ENCODE peak calls at places on chromosome 9, in five cellular contexts. X is IMR-90, J is cardiac muscle cell, E is lower lobe of right lung, C is breast epithelium. G is an unnamed sample.
A peak's percentile ranks its signal among the peaks of the same experiment; 100 is the strongest.

GRCh38 chr9:99807276-99807852 is 14.3 kb upstream of the NR4A3 start:
- DNase-seq in J (peak; percentile 70), C (peak; percentile 71), E (peak; percentile 66), X (peak; percentile 59), G (peak; percentile 25)

GRCh38 chr9:16794871-16795639 is 75.4 kb downstream of the BNC2 start:
- DNase-seq in E (no peak), X (peak; percentile 83), C (no peak), J (peak; percentile 88), G (peak; percentile 85)

GRCh38 chr9:33737811-33738606 is 57.4 kb upstream of the PRSS3 start:
- DNase-seq in J (peak; percentile 76), X (peak; percentile 62), C (no peak), E (no peak), G (peak; percentile 35)

GRCh38 chr9:76151267-76151666 is 243.0 kb downstream of the RFK start:
- DNase-seq in E (no peak), C (no peak), J (no peak), X (no peak), G (no peak)

GRCh38 chr9:2271426-2271825 is 256.3 kb downstream of the SMARCA2 start:
- DNase-seq in J (peak; percentile 63), X (no peak), E (no peak), C (no peak), G (peak; percentile 48)

GRCh38 chr9:99601506-99601905 is 220.2 kb upstream of the NR4A3 start:
- DNase-seq in E (no peak), C (no peak), J (peak; percentile 3), X (no peak), G (no peak)

GRCh38 chr9:2872941-2873323 is 29.0 kb upstream of the PUM3 start:
- DNase-seq in X (no peak), E (no peak), C (no peak), J (no peak), G (no peak)

GRCh38 chr9:85941617-85941930 is 628 bp downstream of the NAA35 start:
- DNase-seq in J (no peak), E (no peak), C (no peak), X (no peak), G (no peak)

GRCh38 chr9:115195889-115196288 is 77.9 kb upstream of the TNC start:
- DNase-seq in E (no peak), X (no peak), C (no peak), J (peak; percentile 50), G (no peak)

GRCh38 chr9:73031350-73031749 is 78.5 kb upstream of the ALDH1A1 start:
- DNase-seq in J (no peak), C (no peak), E (no peak), X (no peak), G (no peak)

GRCh38 chr9:6098431-6098830 is 83.0 kb upstream of the RANBP6 start:
- DNase-seq in E (no peak), J (peak; percentile 59), X (peak; percentile 56), C (no peak), G (no peak)

GRCh38 chr9:133592731-133593409 is 16.3 kb downstream of the FAM163B start:
- DNase-seq in J (peak; percentile 27), X (no peak), C (no peak), E (no peak), G (no peak)

GRCh38 chr9:109369285-109369684 is 48.4 kb upstream of the EPB41L4B start:
- DNase-seq in X (no peak), E (no peak), C (no peak), J (no peak), G (no peak)

DNA sequence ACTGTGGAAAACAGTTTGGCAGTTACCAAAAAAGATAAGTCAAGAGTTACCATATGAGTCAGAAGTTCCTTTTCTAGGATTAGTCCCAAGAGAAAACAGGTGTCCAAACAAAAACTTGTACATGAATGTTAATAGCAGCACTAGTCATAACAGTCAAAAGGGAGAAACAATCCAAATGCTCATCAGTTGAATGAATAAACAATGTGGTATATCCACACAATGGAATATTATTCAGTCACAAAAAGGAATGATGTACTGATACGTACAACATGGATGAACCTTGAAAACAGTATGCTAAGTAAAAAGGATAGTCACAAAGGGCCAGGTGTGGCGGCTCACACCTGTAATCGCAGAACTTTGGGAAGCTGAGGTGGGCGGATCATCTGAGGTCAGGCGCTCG is 7.9 kb downstream of the ZNF510 start:
- DNase-seq in X (no peak), C (no peak), E (no peak), J (no peak), G (no peak)
- H3K9me3 ChIP-seq in X (peaks cover 21% of the 10 kb centered on the region), C (peaks cover 76% of the 10 kb centered on the region), E (peaks cover 72% of the 10 kb centered on the region), J (no peaks in the 10 kb centered on the region), G (peaks cover 35% of the 10 kb centered on the region)

DNA sequence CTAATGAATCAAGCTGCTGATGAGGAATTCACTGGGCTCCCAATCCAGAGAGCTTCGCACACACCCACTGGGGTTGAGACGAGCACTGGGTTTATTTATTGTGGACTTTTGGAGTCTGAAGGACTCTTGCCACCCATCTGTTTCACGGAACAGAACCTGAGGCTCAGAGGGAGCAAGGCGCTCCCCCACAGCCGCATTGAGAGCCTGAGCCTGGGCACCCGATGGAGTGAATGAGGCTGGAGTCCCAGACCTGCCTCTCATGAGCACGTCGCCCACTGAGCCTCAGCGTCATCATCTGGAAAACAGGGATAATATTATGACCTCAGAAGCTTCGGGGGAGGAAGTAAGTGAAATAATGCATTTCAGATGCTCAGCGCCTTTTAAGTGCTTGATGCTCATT is 5.4 kb downstream of the NEK6 start:
- DNase-seq in X (no peak), E (no peak), J (no peak), C (no peak), G (no peak)
- H3K4me3 ChIP-seq in X (no peak overlapping the region), E (peak overlapping the region; percentile 11), J (no peak overlapping the region), C (no peak overlapping the region), G (no peak overlapping the region)

DNA sequence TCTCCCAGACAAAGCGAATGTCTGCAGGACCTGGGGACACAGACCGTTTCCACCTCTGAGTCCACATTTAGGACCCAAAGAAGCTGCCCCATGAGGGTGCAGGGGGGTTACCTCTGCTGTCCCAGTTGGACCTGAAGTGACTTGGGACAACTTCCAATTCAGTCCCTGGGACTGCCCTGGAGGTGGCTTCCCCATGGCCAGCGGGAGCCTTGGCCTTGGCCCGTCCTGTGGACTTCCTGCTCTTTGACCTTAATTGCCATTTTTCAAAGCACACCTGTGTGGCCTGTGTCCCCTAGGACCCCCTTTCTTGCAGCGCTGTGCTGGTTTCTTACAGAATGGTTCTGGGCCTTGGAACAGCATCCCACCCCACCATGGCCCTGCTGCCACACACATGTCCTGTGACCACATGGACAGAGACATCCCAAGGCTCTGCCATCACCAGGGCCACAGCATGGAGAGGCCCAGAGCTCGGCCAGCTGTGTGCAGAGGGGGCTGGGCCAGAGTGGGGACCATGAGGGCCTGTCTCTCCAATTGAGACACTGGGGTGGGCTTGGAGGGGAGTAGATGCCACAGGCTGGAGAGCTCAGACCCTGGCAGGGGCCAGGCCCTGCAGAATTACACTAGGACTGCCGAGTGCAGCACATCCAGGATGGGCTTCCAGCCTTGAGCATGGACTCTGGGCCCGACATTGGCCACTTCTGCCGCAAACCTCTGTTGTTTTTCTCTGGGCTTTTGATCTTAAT is 45.8 kb downstream of the SECISBP2 start:
- DNase-seq in X (no peak), C (peak; percentile 24), J (no peak), E (no peak), G (no peak)
- H3K27me3 ChIP-seq in X (no peaks in the 10 kb centered on the region), C (no peaks in the 10 kb centered on the region), J (no peaks in the 10 kb centered on the region), E (no peaks in the 10 kb centered on the region), G (no peaks in the 10 kb centered on the region)

GRCh38 chr9:91111226-91111625 is 250.5 kb downstream of the AUH start:
- DNase-seq in E (no peak), C (no peak), X (no peak), J (no peak), G (no peak)

GRCh38 chr9:91116226-91116625 is 245.5 kb downstream of the AUH start:
- DNase-seq in J (no peak), X (no peak), E (no peak), C (no peak), G (peak; percentile 70)

GRCh38 chr9:91111876-91112275 is 249.8 kb downstream of the AUH start:
- DNase-seq in C (no peak), E (no peak), X (no peak), J (no peak), G (no peak)

GRCh38 chr9:91114450-91114849 is 247.3 kb downstream of the AUH start:
- DNase-seq in X (no peak), C (no peak), J (no peak), E (no peak), G (no peak)

GRCh38 chr9:91113026-91113425 is 248.7 kb downstream of the AUH start:
- DNase-seq in E (no peak), J (no peak), C (no peak), X (no peak), G (no peak)
- H3K9me3 ChIP-seq in E (peaks cover 12% of the 10 kb centered on the region), J (peaks cover 6% of the 10 kb centered on the region), C (peaks cover 15% of the 10 kb centered on the region), X (peaks cover 15% of the 10 kb centered on the region), G (peaks cover 7% of the 10 kb centered on the region)

DNA sequence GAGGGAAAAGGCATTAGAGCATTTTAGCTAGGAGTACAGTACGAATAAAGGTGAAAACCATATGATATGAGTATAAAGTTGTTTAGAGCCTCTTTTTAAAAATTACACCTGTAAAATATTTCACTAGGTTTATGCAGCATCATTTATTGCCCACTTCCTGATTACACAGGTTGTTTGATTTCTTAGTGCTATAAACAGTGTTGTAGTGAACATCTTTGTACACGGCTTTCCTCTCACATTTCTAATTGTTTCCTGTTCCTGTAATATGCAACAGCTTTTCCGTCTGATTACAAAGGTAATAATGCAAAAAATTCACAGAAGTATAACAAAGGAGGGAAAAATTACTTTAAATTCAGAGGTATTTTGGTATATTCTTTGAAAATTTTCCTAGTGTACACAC is 13.0 kb downstream of the STOM start:
- DNase-seq in C (no peak), E (no peak), X (no peak), J (no peak), G (no peak)
- H3K4me3 ChIP-seq in C (no peak overlapping the region), E (no peak overlapping the region), X (no peak overlapping the region), J (no peak overlapping the region), G (no peak overlapping the region)